ENCODE peak calls at places on chromosomes 6 and 20, in nine cellular contexts. B is stromal cell of bone marrow; X is activated CD4-positive, alpha-beta T cell treated with anti-CD3 and anti-CD28 coated beads for 4 hours; Y is mucosa of gallbladder; K is mesothelial cell of epicardium; G is H4; E is aorta; D is psoas muscle; J is GM19239. F is an unnamed sample.

GRCh38 chr6:41713650-41714291 is 21.6 kb downstream of the TFEB start:
- DNase-seq in X (no peak), D (peak), K (no peak), Y (no peak), B (no peak), G (no peak), J (no peak), E (no peak), F (peak)

GRCh38 chr20:1509237-1509636 is 18.0 kb upstream of the SIRPB2 start:
- DNase-seq in K (no peak), X (peak), D (no peak), Y (no peak), J (no peak), B (no peak), E (no peak), G (peak), F (no peak)

GRCh38 chr6:106540907-106541306 is 88.4 kb downstream of the RTN4IP1 start:
- DNase-seq in X (no peak), B (no peak), J (no peak), Y (no peak), K (no peak), E (no peak), G (no peak), D (no peak), F (no peak)

GRCh38 chr6:168909288-168909687 is 344.4 kb downstream of the THBS2 start:
- DNase-seq in B (no peak), E (no peak), G (no peak), K (peak), J (no peak), Y (no peak), D (no peak), X (no peak), F (no peak)

GRCh38 chr6:130625825-130626500 is 201.2 kb upstream of the SMLR1 start:
- DNase-seq in B (peak), Y (no peak), X (no peak), G (peak), E (no peak), K (no peak), J (peak), D (no peak), F (no peak)

GRCh38 chr6:40251609-40252008 is 317.3 kb upstream of the MOCS1 start:
- DNase-seq in B (no peak), D (no peak), J (no peak), G (no peak), Y (no peak), E (no peak), K (no peak), X (no peak), F (no peak)

GRCh38 chr20:39880890-39881289 is 808.1 kb downstream of the MAFB start:
- DNase-seq in K (no peak), D (no peak), Y (no peak), B (no peak), X (no peak), E (no peak), J (no peak), G (no peak), F (no peak)

GRCh38 chr6:43434441-43434840 is 7.1 kb downstream of the ABCC10 start:
- DNase-seq in Y (no peak), G (no peak), J (no peak), E (no peak), D (no peak), X (no peak), B (no peak), K (no peak), F (no peak)

GRCh38 chr6:157223486-157223885 is 99.8 kb downstream of the TMEM242 start:
- DNase-seq in X (no peak), B (no peak), K (no peak), E (no peak), D (no peak), Y (no peak), G (no peak), J (no peak), F (no peak)

GRCh38 chr6:142693446-142693845 is 251.5 kb downstream of the HIVEP2 start:
- DNase-seq in G (no peak), B (peak), D (no peak), Y (no peak), K (no peak), J (no peak), E (no peak), X (no peak), F (no peak)

GRCh38 chr6:26270903-26271639 is 93.9 kb upstream of the BTN3A2 start:
- DNase-seq in D (no peak), J (peak), G (peak), B (peak), Y (peak), K (peak), E (peak), X (peak), F (peak)

GRCh38 chr20:37543828-37544227 is 16.2 kb upstream of the BLCAP start:
- DNase-seq in D (no peak), G (no peak), B (no peak), E (no peak), X (no peak), Y (no peak), K (no peak), J (no peak), F (peak)

GRCh38 chr6:168583821-168584220 is 142.8 kb downstream of the SMOC2 start:
- DNase-seq in J (no peak), Y (peak), K (no peak), G (peak), X (no peak), B (no peak), D (no peak), E (no peak), F (no peak)

GRCh38 chr6:159008656-159009288 is 8.8 kb upstream of the RSPH3 start:
- DNase-seq in G (peak), B (no peak), Y (no peak), X (no peak), E (no peak), K (no peak), J (no peak), D (no peak), F (no peak)

GRCh38 chr6:5081182-5081581 is 4.0 kb upstream of the PPP1R3G start:
- DNase-seq in J (no peak), Y (no peak), B (no peak), X (no peak), K (no peak), E (no peak), D (no peak), G (no peak), F (no peak)

GRCh38 chr20:3679749-3680700 is 1.8 kb downstream of the ADAM33 start:
- DNase-seq in Y (peak), K (no peak), E (peak), X (no peak), D (peak), B (peak), G (peak), J (no peak), F (no peak)

GRCh38 chr6:33851959-33852358 is 48.2 kb upstream of the MLN start:
- DNase-seq in K (no peak), E (no peak), B (no peak), G (peak), D (no peak), J (no peak), X (no peak), Y (no peak), F (peak)